ENCODE peak calls at places on chromosomes 12 and 14, in seven cellular contexts. F is tibial nerve, U is right lobe of liver, J is IMR-90, X is A549, D is HCT116, C is sigmoid colon. O is an unnamed sample. For H3K9me3, the result is how much of the 10 kb centered on the place peaks cover.

GRCh38 chr12:56590237-56590830 is 39.8 kb downstream of the BAZ2A start:
- DNase-seq in F (no peak), U (no peak), J (peak), X (peak), D (no peak), C (no peak), O (no peak)

GRCh38 chr14:31950760-31951637 is 126.1 kb upstream of the ARHGAP5 start:
- DNase-seq in F (peak), U (no peak), J (peak), X (peak), D (no peak), C (no peak), O (no peak)

GRCh38 chr12:6603095-6603567 is 4.0 kb downstream of the CHD4 start:
- DNase-seq in F (no peak), U (no peak), J (peak), X (no peak), D (no peak), C (peak), O (no peak)

GRCh38 chr12:14396071-14396470 is 30.6 kb downstream of the ATF7IP start:
- DNase-seq in F (no peak), U (no peak), J (peak), X (no peak), D (no peak), C (no peak), O (no peak)

GRCh38 chr14:80211143-80212024 is at the start of gene DIO2:
- DNase-seq in F (peak), U (no peak), J (peak), X (peak), D (no peak), C (no peak), O (peak)

GRCh38 chr12:47781479-47782371 is 8.7 kb downstream of the SLC48A1 start:
- DNase-seq in F (no peak), U (no peak), J (no peak), X (no peak), D (no peak), C (no peak), O (peak)

GRCh38 chr12:52473738-52474137 is at the start of gene KRT6C:
- DNase-seq in F (no peak), U (no peak), J (no peak), X (no peak), D (no peak), C (no peak), O (no peak)

GRCh38 chr12:121773011-121773777 is 20.3 kb downstream of the RHOF start:
- DNase-seq in F (peak), U (peak), J (peak), X (peak), D (peak), C (peak), O (peak)

GRCh38 chr14:64612021-64612380 is 62.2 kb downstream of the PPP1R36 start:
- DNase-seq in F (no peak), U (no peak), J (peak), X (peak), D (no peak), C (no peak), O (no peak)

GRCh38 chr14:91873476-91874265 is 6.3 kb upstream of the TC2N start:
- DNase-seq in F (no peak), U (no peak), J (peak), X (no peak), D (no peak), C (no peak), O (no peak)

GRCh38 chr14:55333785-55334485 is 62.7 kb downstream of the FBXO34 start:
- DNase-seq in F (no peak), U (no peak), J (peak), X (no peak), D (no peak), C (no peak), O (no peak)

GRCh38 chr14:34081576-34082136 is 130.8 kb upstream of the EGLN3 start:
- DNase-seq in F (no peak), U (no peak), J (peak), X (peak), D (peak), C (no peak), O (no peak)

GRCh38 chr12:126936181-126936851 is 1330.7 kb upstream of the TMEM132C start:
- DNase-seq in F (no peak), U (peak), J (no peak), X (peak), D (peak), C (peak), O (no peak)

GRCh38 chr12:54417712-54418440 is 1.2 kb downstream of the ITGA5 start:
- DNase-seq in F (no peak), U (peak), J (no peak), X (no peak), D (no peak), C (peak), O (no peak)

GRCh38 chr12:7322599-7322998 is 18.7 kb downstream of the ACSM4 start:
- DNase-seq in F (no peak), U (no peak), J (no peak), X (no peak), D (no peak), C (no peak), O (no peak)

GRCh38 chr12:69459477-69459876 is 10.7 kb upstream of the FRS2 start:
- DNase-seq in F (no peak), U (no peak), J (no peak), X (no peak), D (no peak), C (no peak), O (no peak)

GRCh38 chr14:39006721-39007410 is 96.2 kb downstream of the SEC23A start:
- DNase-seq in F (no peak), U (no peak), J (peak), X (no peak), D (no peak), C (no peak), O (no peak)

GRCh38 chr14:101194356-101195308 is 291.1 kb upstream of the RTL1 start:
- DNase-seq in F (no peak), U (no peak), J (no peak), X (no peak), D (no peak), C (peak), O (no peak)

GRCh38 chr14:102539544-102540309 is 30.2 kb upstream of the ANKRD9 start:
- DNase-seq in F (no peak), U (no peak), J (peak), X (no peak), D (no peak), C (no peak), O (no peak)

GRCh38 chr14:54564799-54565235 is 2.1 kb upstream of the SAMD4A start:
- DNase-seq in F (peak), U (no peak), J (peak), X (peak), D (no peak), C (peak), O (no peak)

GRCh38 chr14:23364604-23365352 is at the start of gene EFS:
- DNase-seq in F (no peak), U (no peak), J (peak), X (no peak), D (no peak), C (no peak), O (no peak)

GRCh38 chr14:64979336-64980074 is 7.2 kb upstream of the FNTB start:
- DNase-seq in F (no peak), U (no peak), J (peak), X (peak), D (no peak), C (no peak), O (no peak)

GRCh38 chr12:19483727-19484126 is 44.4 kb downstream of the AEBP2 start:
- DNase-seq in F (no peak), U (no peak), J (no peak), X (no peak), D (no peak), C (no peak), O (no peak)

GRCh38 chr14:100067971-100068959 is 3.0 kb downstream of the EVL start:
- DNase-seq in F (no peak), U (peak), J (peak), X (no peak), D (peak), C (no peak), O (no peak)

GRCh38 chr14:100067481-100067880 is 2.3 kb downstream of the EVL start:
- DNase-seq in F (no peak), U (no peak), J (no peak), X (no peak), D (no peak), C (no peak), O (no peak)

GRCh38 chr14:100065161-100065871 is at the start of gene EVL:
- DNase-seq in F (no peak), U (peak), J (no peak), X (no peak), D (no peak), C (no peak), O (no peak)

GRCh38 chr14:100066984-100067383 is 1.8 kb downstream of the EVL start:
- DNase-seq in F (no peak), U (no peak), J (no peak), X (no peak), D (no peak), C (no peak), O (no peak)

DNA sequence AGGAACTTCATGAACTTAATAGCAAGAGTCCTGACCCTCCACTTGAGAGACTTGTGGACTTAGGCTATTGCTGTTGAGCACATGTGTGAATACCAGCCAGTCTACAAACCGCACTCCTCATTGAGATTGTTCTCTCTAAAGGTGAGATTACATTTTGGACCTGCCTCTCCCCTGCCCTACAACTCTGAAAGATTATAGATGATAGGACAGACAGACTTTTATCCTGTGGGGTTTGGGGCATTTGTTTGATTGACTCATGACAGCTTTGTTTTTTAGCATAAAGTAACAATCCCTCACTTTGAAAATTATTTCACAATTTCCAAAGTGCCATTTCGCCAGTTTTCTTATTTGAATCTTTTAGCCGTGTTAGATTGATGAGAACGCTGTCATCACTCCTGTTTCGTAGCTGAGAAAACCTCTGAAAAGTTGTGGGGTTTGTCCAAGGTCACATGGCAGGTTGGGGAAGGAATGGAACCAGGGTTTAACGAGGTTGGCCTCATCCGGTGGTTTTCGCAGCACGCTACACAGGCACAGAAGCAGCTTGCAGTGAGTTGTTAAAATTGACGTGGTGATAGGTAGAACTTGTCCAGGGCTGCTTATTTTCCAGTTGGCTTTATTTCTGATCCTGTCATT is 836 bp downstream of the EVL start:
- DNase-seq in F (no peak), U (no peak), J (no peak), X (no peak), D (no peak), C (no peak), O (no peak)
- TF ChIP-seq POLR2A in F (no peak), U (no peak), J (no peak), X (no peak), D (no peak), C (no peak), O (no peak)

DNA sequence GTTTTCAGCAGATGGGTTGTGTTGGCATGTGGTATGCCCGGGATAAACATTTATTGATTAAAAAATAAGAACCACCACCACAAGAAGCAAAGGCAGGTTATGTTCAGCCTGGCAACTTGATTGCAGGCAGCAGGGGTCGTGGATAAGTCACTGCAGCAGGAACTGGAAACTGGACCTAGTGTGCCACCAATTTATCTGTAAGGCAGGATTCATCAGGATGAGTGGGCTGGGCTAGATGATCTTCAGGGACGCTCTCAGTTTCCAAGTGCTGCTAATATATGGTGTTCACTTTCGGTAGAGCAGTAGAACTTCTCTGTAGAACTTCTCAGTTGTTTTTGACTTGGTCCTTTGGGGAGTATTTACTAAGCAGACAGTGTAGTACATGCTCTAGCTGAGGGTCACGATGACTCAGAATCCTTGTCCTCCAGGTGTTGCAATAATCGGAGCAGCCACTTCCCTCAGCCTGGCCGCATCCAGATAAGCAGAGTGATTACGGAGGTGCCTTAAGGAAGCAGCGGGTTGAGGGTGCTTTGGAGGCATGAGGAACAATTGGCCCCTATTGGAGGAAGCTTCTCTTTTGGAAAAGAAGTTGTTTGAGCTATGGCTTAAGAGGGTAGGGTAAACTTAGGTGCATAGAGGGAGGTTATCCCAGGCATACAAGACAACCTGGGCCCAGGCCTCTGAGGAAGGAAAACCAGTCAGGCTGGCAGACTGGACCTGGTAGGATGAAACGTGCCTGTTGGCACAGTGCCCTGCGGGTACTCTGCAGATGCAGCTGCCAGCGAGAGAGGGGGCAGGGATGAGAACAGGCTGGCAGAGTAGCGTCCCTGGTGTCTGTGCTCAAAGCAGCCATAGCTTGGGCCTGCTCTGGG is 104.0 kb downstream of the GPR135 start:
- DNase-seq in F (peak), U (peak), J (peak), X (peak), D (peak), C (peak), O (peak)
- TF ChIP-seq CTCF in F (no peak), U (no peak), J (no peak), X (no peak), D (no peak), C (no peak), O (no peak)

GRCh38 chr14:97712471-97712870 is 915.3 kb downstream of the VRK1 start:
- DNase-seq in F (no peak), U (no peak), J (no peak), X (no peak), D (no peak), C (no peak), O (no peak)
- H3K9me3 ChIP-seq in F (under half), U (under half), J (under half), X (under half), D (under half), C (under half), O (under half)

GRCh38 chr12:132489078-132489601 is 811 bp upstream of the FBRSL1 start:
- DNase-seq in F (no peak), U (peak), J (no peak), X (no peak), D (no peak), C (peak), O (no peak)

GRCh38 chr12:132490481-132491348 is 764 bp downstream of the FBRSL1 start:
- DNase-seq in F (no peak), U (no peak), J (peak), X (no peak), D (no peak), C (no peak), O (no peak)

GRCh38 chr12:132488127-132489077 is 1.5 kb upstream of the FBRSL1 start:
- DNase-seq in F (no peak), U (peak), J (no peak), X (no peak), D (no peak), C (no peak), O (no peak)

GRCh38 chr12:132491349-132491663 is 1.4 kb downstream of the FBRSL1 start:
- DNase-seq in F (no peak), U (no peak), J (no peak), X (no peak), D (no peak), C (no peak), O (no peak)

GRCh38 chr12:132489602-132490239 is at the start of gene FBRSL1:
- DNase-seq in F (peak), U (peak), J (peak), X (peak), D (peak), C (peak), O (peak)
- TF ChIP-seq POLR2A in F (no peak), U (no peak), J (no peak), X (peak), D (no peak), C (no peak), O (no peak)

GRCh38 chr12:2228535-2228934 is 175.7 kb downstream of the CACNA1C start:
- DNase-seq in F (no peak), U (no peak), J (no peak), X (no peak), D (no peak), C (peak), O (no peak)

GRCh38 chr12:2231011-2231595 is 178.3 kb downstream of the CACNA1C start:
- DNase-seq in F (no peak), U (no peak), J (no peak), X (no peak), D (no peak), C (no peak), O (no peak)

GRCh38 chr12:2231956-2232355 is 179.2 kb downstream of the CACNA1C start:
- DNase-seq in F (no peak), U (no peak), J (no peak), X (no peak), D (no peak), C (no peak), O (no peak)

GRCh38 chr12:2227360-2227759 is 174.6 kb downstream of the CACNA1C start:
- DNase-seq in F (no peak), U (no peak), J (no peak), X (no peak), D (no peak), C (no peak), O (no peak)

DNA sequence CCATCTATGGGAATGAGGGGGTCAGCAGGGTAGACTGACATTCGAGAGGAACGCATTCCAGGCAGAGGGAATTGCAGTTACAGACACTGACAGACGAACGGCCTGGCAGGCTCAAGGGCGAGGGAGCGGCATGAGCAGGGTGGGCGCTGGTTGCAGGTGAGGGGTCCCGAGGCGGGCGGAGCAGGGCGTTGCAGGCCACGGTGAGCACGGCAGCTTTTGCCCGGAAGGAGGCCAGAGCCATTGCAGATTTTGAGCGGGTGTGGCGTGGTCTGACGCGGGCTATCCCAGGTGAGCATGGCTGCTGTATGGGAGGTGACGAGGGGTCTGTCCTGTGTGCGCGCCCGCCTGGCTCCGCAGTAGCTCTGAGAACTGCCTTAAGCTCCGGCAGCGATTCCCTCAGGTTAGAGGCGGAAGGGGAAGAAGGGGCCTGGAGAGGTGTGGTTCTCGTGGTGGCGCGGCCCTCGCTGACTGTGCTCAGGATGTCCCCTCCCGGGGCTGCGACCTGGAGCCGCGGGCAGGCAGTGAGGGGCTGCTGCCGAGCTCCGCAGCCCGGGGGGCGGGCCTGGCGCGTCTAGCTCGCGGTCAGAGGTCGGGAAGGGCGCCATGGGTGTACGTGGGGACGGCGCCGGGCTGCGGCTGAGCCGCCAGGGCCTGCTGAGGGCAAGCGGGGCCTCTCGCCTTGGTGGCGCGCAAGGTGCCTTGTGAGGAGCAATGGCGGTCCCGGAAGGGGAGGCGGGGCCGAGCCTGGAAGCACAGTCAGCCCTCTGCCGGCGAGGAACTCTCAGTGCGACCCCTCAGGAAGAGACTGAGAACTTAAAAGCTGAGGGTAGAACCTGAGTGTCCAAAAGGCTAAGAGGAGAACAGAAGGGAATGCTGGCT is 177.1 kb downstream of the CACNA1C start:
- DNase-seq in F (no peak), U (no peak), J (no peak), X (no peak), D (no peak), C (peak), O (no peak)
- TF ChIP-seq CTCF in F (no peak), U (no peak), J (no peak), X (no peak), D (no peak), C (no peak), O (no peak)

GRCh38 chr14:19729763-19730162 is 13.6 kb upstream of the OR4Q3 start:
- DNase-seq in F (no peak), U (no peak), J (no peak), X (no peak), D (no peak), C (no peak), O (no peak)

GRCh38 chr14:19729359-19729758 is 14.0 kb upstream of the OR4Q3 start:
- DNase-seq in F (no peak), U (no peak), J (no peak), X (no peak), D (no peak), C (no peak), O (no peak)
- H3K9me3 ChIP-seq in F (under half), U (under half), J (under half), X (under half), D (under half), C (under half), O (under half)

GRCh38 chr12:29518407-29518806 is 20.9 kb upstream of the OVCH1 start:
- DNase-seq in F (no peak), U (no peak), J (no peak), X (no peak), D (no peak), C (no peak), O (no peak)
- TF ChIP-seq POLR2A in F (no peak), U (no peak), J (no peak), X (no peak), D (no peak), C (no peak), O (no peak)

GRCh38 chr14:61756135-61756534 is 6.1 kb upstream of the SNAPC1 start:
- DNase-seq in F (no peak), U (no peak), J (no peak), X (no peak), D (no peak), C (no peak), O (no peak)

GRCh38 chr14:61754627-61755381 is 7.4 kb upstream of the SNAPC1 start:
- DNase-seq in F (no peak), U (no peak), J (peak), X (no peak), D (no peak), C (no peak), O (no peak)

GRCh38 chr14:61751475-61751989 is 10.7 kb upstream of the SNAPC1 start:
- DNase-seq in F (no peak), U (no peak), J (no peak), X (no peak), D (no peak), C (no peak), O (no peak)

GRCh38 chr14:61752626-61753025 is 9.6 kb upstream of the SNAPC1 start:
- DNase-seq in F (no peak), U (no peak), J (peak), X (no peak), D (no peak), C (no peak), O (no peak)

GRCh38 chr14:61753631-61754030 is 8.6 kb upstream of the SNAPC1 start:
- DNase-seq in F (no peak), U (no peak), J (peak), X (no peak), D (no peak), C (no peak), O (no peak)
- TF ChIP-seq CTCF in F (no peak), U (no peak), J (no peak), X (no peak), D (peak), C (no peak), O (no peak)